ENCODE peak calls at places on chromosome 22, in nine cellular contexts. N is Caco-2, K is right atrium auricular region, X is heart left ventricle, A is OCI-LY7, J is right lobe of liver, F is prostate gland, B is HepG2, T is stomach. V is an unnamed sample. For H3K4me1, the result is how much of the 10 kb centered on the place peaks cover.

GRCh38 chr22:44577391-44578114 is 79.5 kb upstream of the RTL6 start:
- DNase-seq in K (no peak), B (no peak), T (no peak), F (no peak), A (no peak), X (no peak), N (no peak), J (no peak), V (no peak)

GRCh38 chr22:43971112-43971511 is 15.9 kb downstream of the SAMM50 start:
- DNase-seq in K (no peak), N (no peak), A (no peak), B (no peak), T (no peak), F (no peak), J (no peak), X (no peak), V (no peak)

GRCh38 chr22:42868751-42869251 is 11.7 kb upstream of the ARFGAP3 start:
- DNase-seq in T (peak), J (peak), X (peak), N (no peak), A (no peak), F (peak), K (no peak), B (no peak), V (no peak)

GRCh38 chr22:50169774-50170341 is 673 bp upstream of the PANX2 start:
- DNase-seq in K (no peak), F (no peak), X (peak), B (no peak), N (peak), T (peak), J (peak), A (no peak), V (peak)

GRCh38 chr22:38046070-38046748 is 11.0 kb upstream of the PICK1 start:
- DNase-seq in J (no peak), F (no peak), K (no peak), A (no peak), T (no peak), B (no peak), N (no peak), X (no peak), V (no peak)

GRCh38 chr22:18068381-18068988 is 9.3 kb upstream of the PEX26 start:
- DNase-seq in T (no peak), F (no peak), K (no peak), J (peak), B (peak), X (peak), A (no peak), N (no peak), V (no peak)

GRCh38 chr22:38733329-38734202 is 22.2 kb downstream of the SUN2 start:
- DNase-seq in N (peak), F (peak), A (peak), J (peak), K (peak), X (peak), T (peak), B (peak), V (peak)

GRCh38 chr22:38866399-38867123 is 5.5 kb downstream of the CBX6 start:
- DNase-seq in T (no peak), K (no peak), A (no peak), F (no peak), N (no peak), B (no peak), X (no peak), J (no peak), V (no peak)

GRCh38 chr22:24989135-24989534 is 36.6 kb downstream of the KIAA1671 start:
- DNase-seq in F (no peak), J (no peak), N (no peak), T (no peak), X (no peak), B (no peak), A (no peak), K (no peak), V (no peak)

GRCh38 chr22:21593406-21594232 is 26.1 kb downstream of the UBE2L3 start:
- DNase-seq in J (no peak), T (peak), K (no peak), A (no peak), X (peak), F (no peak), N (peak), B (peak), V (peak)
- TF ChIP-seq CTCF in J (no peak), T (peak), K (no peak), A (peak), X (peak), F (no peak), N (peak), B (peak), V (no peak)

GRCh38 chr22:35327690-35328471 is 28.2 kb downstream of the TOM1 start:
- DNase-seq in J (peak), N (no peak), A (no peak), F (no peak), B (no peak), X (no peak), T (no peak), K (no peak), V (no peak)

GRCh38 chr22:35333220-35333619 is 33.5 kb downstream of the TOM1 start:
- DNase-seq in N (no peak), J (no peak), A (no peak), K (no peak), T (no peak), X (no peak), F (no peak), B (no peak), V (no peak)

GRCh38 chr22:35328472-35328885 is 28.8 kb downstream of the TOM1 start:
- DNase-seq in F (no peak), N (no peak), J (peak), A (no peak), K (peak), T (peak), X (no peak), B (peak), V (peak)

GRCh38 chr22:35329114-35329847 is 29.6 kb downstream of the TOM1 start:
- DNase-seq in X (no peak), T (no peak), J (no peak), B (no peak), N (no peak), K (no peak), A (no peak), F (no peak), V (no peak)

DNA sequence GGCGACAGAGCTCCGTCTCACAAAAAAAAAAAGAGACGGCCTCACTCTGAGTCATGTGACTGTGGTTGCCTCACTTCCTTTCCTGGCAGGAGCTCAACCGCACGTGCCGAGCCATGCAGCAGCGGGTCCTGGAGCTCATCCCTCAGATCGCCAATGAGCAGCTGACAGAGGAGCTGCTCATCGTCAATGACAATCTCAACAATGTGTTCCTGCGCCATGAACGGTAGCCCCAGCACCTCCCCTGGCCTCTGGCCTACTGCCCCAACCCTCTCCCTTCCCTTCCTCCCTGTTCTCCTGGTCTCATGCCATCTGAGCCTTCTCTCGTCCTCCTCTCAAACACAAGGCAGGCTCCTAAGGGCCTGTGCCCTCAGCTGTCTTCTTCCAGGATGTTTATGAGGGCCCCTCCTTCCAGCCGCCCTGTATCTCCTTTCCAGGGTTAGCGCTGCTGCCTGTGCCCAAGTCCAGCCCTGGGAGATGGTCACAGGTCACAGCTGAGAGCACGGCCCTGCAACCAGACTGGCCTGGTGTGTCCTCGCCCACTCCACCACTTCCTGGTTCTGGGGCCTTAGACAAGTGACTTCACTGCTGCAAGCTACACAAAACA is 30.7 kb downstream of the TOM1 start:
- DNase-seq in T (peak), J (peak), A (peak), F (peak), B (no peak), X (peak), N (no peak), K (peak), V (peak)
- H3K4me3 ChIP-seq in T (no peak), J (no peak), A (peak), F (no peak), B (no peak), X (no peak), N (no peak), K (no peak), V (no peak)

GRCh38 chr22:45771057-45771456 is 99.4 kb downstream of the ATXN10 start:
- DNase-seq in B (no peak), X (no peak), J (no peak), A (no peak), K (no peak), N (no peak), F (no peak), T (no peak), V (no peak)
- H3K4me1 ChIP-seq in B (under half), X (under half), J (under half), A (half or more), K (under half), N (under half), F (under half), T (under half), V (under half)

GRCh38 chr22:35547993-35548761 is 7.5 kb downstream of the RASD2 start:
- DNase-seq in A (peak), K (no peak), T (no peak), B (no peak), X (no peak), N (peak), F (no peak), J (no peak), V (no peak)
- TF ChIP-seq CTCF in A (peak), K (no peak), T (no peak), B (no peak), X (no peak), N (no peak), F (no peak), J (no peak), V (no peak)

DNA sequence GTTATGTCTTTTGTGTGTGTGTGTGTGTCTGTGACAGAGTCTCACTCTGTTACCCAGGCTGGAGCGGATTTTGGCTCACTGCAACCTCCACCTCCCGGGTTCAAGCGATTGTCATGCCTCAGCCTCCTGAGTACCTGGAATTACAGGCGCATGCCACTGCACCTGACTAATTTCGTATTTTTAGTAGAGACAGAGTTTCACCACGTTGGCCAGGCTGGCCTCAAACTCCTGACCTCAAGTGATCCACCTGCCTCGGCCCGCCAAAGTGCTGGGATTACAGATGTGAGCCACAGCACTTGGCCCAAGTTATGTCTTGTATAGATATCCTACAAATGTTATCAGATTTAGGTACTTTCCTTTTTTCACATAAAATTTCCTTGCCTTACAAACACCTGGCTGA is 9.9 kb downstream of the PISD start:
- DNase-seq in F (no peak), A (no peak), N (no peak), X (no peak), B (no peak), T (no peak), J (no peak), K (no peak), V (no peak)
- H3K4me3 ChIP-seq in F (no peak), A (no peak), N (no peak), X (no peak), B (no peak), T (no peak), J (no peak), K (no peak), V (no peak)

GRCh38 chr22:32622004-32622761 is 147.6 kb downstream of the FBXO7 start:
- DNase-seq in N (peak), X (peak), B (peak), F (no peak), J (no peak), T (no peak), K (peak), A (no peak), V (no peak)
- H3K4me1 ChIP-seq in N (under half), X (under half), B (half or more), F (under half), J (under half), T (half or more), K (under half), A (under half), V (under half)

DNA sequence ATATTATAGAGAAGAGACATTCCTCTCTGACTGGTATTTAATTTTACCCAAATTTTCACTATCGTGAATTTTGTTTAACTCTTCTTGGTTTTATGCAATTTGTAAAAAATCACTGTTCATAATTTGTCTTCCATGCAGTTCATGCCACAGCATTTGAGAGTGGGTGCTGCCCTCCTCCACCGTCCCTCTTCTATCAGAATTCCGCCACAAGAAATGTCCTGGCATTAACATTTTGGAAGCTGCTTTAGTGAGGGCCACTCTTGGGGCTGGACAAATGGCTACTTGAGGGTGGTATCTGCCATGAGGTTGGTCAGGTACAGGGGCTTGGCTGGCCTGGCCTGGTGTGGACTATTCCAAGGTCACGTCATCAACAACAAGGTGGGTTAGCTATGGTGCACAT is 68.3 kb upstream of the CLDN5 start:
- DNase-seq in A (no peak), B (no peak), K (no peak), X (no peak), N (no peak), T (no peak), F (no peak), J (no peak), V (no peak)
- TF ChIP-seq CTCF in A (no peak), B (no peak), K (no peak), X (no peak), N (no peak), T (no peak), F (no peak), J (no peak), V (no peak)

DNA sequence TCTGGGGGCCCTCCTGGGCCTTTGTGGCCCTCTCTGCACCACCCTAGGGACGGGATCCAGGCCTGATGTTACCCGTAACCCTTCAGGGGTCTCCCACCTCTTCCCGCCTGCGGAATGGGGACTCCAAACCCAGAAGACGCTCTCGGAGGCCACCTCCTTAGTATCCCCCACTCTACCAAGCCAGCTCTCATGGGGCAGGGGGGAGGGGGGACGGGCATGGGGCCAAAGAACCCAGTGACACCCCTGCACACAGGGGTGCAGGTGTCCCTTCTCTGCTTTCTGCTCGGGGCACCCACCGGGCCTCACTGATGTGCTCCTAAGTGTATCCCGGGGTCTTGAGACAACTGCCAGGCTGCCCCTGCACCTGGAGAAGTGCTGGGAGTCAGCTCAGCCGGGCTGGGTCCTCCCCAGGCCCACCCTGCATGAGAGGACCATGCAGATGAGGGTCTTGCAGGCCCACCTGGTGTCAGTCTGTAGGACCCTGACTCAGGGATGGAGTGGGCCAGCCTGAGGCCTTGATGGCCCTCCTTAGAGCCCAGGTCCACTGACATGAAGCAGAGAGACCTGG is 176.9 kb downstream of the IGLL1 start:
- DNase-seq in J (peak), X (no peak), N (no peak), T (no peak), A (no peak), K (no peak), B (no peak), F (no peak), V (no peak)
- H3K4me3 ChIP-seq in J (no peak), X (peak), N (peak), T (peak), A (peak), K (no peak), B (peak), F (no peak), V (no peak)

DNA sequence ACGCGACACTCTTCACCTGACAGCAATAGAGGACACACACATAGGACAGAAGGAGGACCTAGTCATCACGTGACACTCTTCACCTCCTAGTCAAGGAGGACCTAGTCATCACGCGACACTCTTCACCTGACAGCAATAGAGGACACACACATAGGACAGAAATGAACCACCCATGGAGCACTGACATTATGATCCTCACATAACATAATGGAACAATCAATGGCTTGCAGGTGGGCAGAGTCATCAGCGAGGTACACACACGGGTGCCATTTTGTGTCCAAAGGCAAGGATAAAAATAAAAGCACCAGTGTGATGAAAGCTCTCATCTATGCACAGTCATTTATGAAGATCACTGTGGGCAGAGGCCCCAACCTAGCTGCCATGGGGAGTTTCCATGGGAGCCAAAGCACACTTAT is 354.7 kb downstream of the LARGE1 start:
- DNase-seq in T (no peak), K (peak), X (peak), A (no peak), N (no peak), J (no peak), B (no peak), F (no peak), V (no peak)
- H3K4me1 ChIP-seq in T (under half), K (under half), X (under half), A (half or more), N (under half), J (under half), B (half or more), F (under half), V (under half)

GRCh38 chr22:27723150-27723549 is 78.4 kb downstream of the MN1 start:
- DNase-seq in A (no peak), N (no peak), J (no peak), F (no peak), B (no peak), K (no peak), X (no peak), T (no peak), V (no peak)
- TF ChIP-seq CTCF in A (peak), N (no peak), J (no peak), F (no peak), B (no peak), K (no peak), X (peak), T (no peak), V (no peak)

V was measured in mucosa of descending colon.